ENCODE peak calls at places on chromosome 18, in ten cellular contexts. H, K, V, U, G, Z, L, Y, C and A are unnamed samples.

GRCh38 chr18:77086034-77086433 is 46.5 kb downstream of the MBP start:
- DNase-seq in H (peak), K (no peak), V (no peak), U (no peak), G (no peak), Z (no peak), L (peak), Y (no peak), C (no peak), A (peak)

GRCh38 chr18:48186084-48186798 is 222.9 kb downstream of the ZBTB7C start:
- DNase-seq in H (no peak), K (no peak), V (peak), U (peak), G (no peak), Z (peak), L (peak), Y (no peak), C (no peak), A (no peak)

GRCh38 chr18:52337286-52337685 is 2.7 kb upstream of the DCC start:
- DNase-seq in H (no peak), K (no peak), V (no peak), U (no peak), G (no peak), Z (no peak), L (peak), Y (no peak), C (no peak), A (peak)

GRCh38 chr18:22057908-22058527 is 111.4 kb upstream of the GATA6 start:
- DNase-seq in H (no peak), K (no peak), V (no peak), U (no peak), G (no peak), Z (no peak), L (peak), Y (no peak), C (no peak), A (no peak)

GRCh38 chr18:50280707-50281294 is 522 bp downstream of the MBD1 start:
- DNase-seq in H (no peak), K (no peak), V (no peak), U (no peak), G (no peak), Z (no peak), L (no peak), Y (no peak), C (no peak), A (no peak)

GRCh38 chr18:10397004-10397403 is 57.4 kb upstream of the APCDD1 start:
- DNase-seq in H (no peak), K (no peak), V (no peak), U (no peak), G (no peak), Z (no peak), L (no peak), Y (no peak), C (no peak), A (no peak)

GRCh38 chr18:7877609-7878008 is 310.5 kb downstream of the PTPRM start:
- DNase-seq in H (no peak), K (no peak), V (no peak), U (no peak), G (no peak), Z (no peak), L (peak), Y (no peak), C (no peak), A (no peak)

GRCh38 chr18:26383454-26384270 is 157.4 kb downstream of the TAF4B start:
- DNase-seq in H (peak), K (peak), V (peak), U (peak), G (no peak), Z (peak), L (peak), Y (no peak), C (no peak), A (peak)

GRCh38 chr18:37900281-37900680 is 334.7 kb upstream of the CELF4 start:
- DNase-seq in H (no peak), K (no peak), V (no peak), U (no peak), G (no peak), Z (no peak), L (no peak), Y (no peak), C (no peak), A (no peak)

GRCh38 chr18:78790960-78791359 is 188.7 kb upstream of the SALL3 start:
- DNase-seq in H (no peak), K (no peak), V (no peak), U (no peak), G (no peak), Z (no peak), L (no peak), Y (no peak), C (no peak), A (no peak)